ENCODE peak calls at places on chromosomes 4 and X, in nine cellular contexts. One of them, this sample, is unnamed.

GRCh38 chr4:165364452-165365080 is 14.2 kb upstream of the CPE start:
- DNase-seq in progenitor cell of endocrine pancreas: no peak
- DNase-seq in uterus: peak
- DNase-seq in mucosa of descending colon: no peak
- DNase-seq in GM10248: no peak
- DNase-seq in IMR-90: no peak
- DNase-seq in A673: no peak
- DNase-seq in heart left ventricle: no peak
- DNase-seq in WTC11: no peak
- DNase-seq in this sample: no peak

GRCh38 chr4:16952896-16953605 is 54.6 kb upstream of the LDB2 start:
- DNase-seq in progenitor cell of endocrine pancreas: no peak
- DNase-seq in uterus: no peak
- DNase-seq in mucosa of descending colon: no peak
- DNase-seq in GM10248: no peak
- DNase-seq in IMR-90: peak
- DNase-seq in A673: no peak
- DNase-seq in heart left ventricle: no peak
- DNase-seq in WTC11: no peak
- DNase-seq in this sample: no peak

GRCh38 chr4:26022346-26022891 is 108.4 kb downstream of the SMIM20 start:
- DNase-seq in progenitor cell of endocrine pancreas: no peak
- DNase-seq in uterus: no peak
- DNase-seq in mucosa of descending colon: no peak
- DNase-seq in GM10248: no peak
- DNase-seq in IMR-90: peak
- DNase-seq in A673: no peak
- DNase-seq in heart left ventricle: no peak
- DNase-seq in WTC11: no peak
- DNase-seq in this sample: no peak

GRCh38 chr4:53322696-53323095 is 43.2 kb downstream of the SCFD2 start:
- DNase-seq in progenitor cell of endocrine pancreas: no peak
- DNase-seq in uterus: no peak
- DNase-seq in mucosa of descending colon: no peak
- DNase-seq in GM10248: no peak
- DNase-seq in IMR-90: no peak
- DNase-seq in A673: peak
- DNase-seq in heart left ventricle: no peak
- DNase-seq in WTC11: no peak
- DNase-seq in this sample: no peak

GRCh38 chr4:123488916-123489315 is 92.3 kb downstream of the SPRY1 start:
- DNase-seq in progenitor cell of endocrine pancreas: no peak
- DNase-seq in uterus: no peak
- DNase-seq in mucosa of descending colon: no peak
- DNase-seq in GM10248: peak
- DNase-seq in IMR-90: peak
- DNase-seq in A673: peak
- DNase-seq in heart left ventricle: no peak
- DNase-seq in WTC11: no peak
- DNase-seq in this sample: peak

GRCh38 chr4:18369561-18369960 is 348.0 kb upstream of the LCORL start:
- DNase-seq in progenitor cell of endocrine pancreas: no peak
- DNase-seq in uterus: no peak
- DNase-seq in mucosa of descending colon: no peak
- DNase-seq in GM10248: no peak
- DNase-seq in IMR-90: no peak
- DNase-seq in A673: no peak
- DNase-seq in heart left ventricle: no peak
- DNase-seq in WTC11: no peak
- DNase-seq in this sample: no peak

GRCh38 chrX:21509912-21510311 is 135.7 kb downstream of the CNKSR2 start:
- DNase-seq in progenitor cell of endocrine pancreas: no peak
- DNase-seq in uterus: no peak
- DNase-seq in mucosa of descending colon: no peak
- DNase-seq in GM10248: no peak
- DNase-seq in IMR-90: peak
- DNase-seq in A673: peak
- DNase-seq in heart left ventricle: no peak
- DNase-seq in WTC11: no peak
- DNase-seq in this sample: no peak

GRCh38 chr4:110675406-110675805 is 52.5 kb upstream of the PITX2 start:
- DNase-seq in progenitor cell of endocrine pancreas: no peak
- DNase-seq in uterus: no peak
- DNase-seq in mucosa of descending colon: no peak
- DNase-seq in GM10248: no peak
- DNase-seq in IMR-90: no peak
- DNase-seq in A673: no peak
- DNase-seq in heart left ventricle: no peak
- DNase-seq in WTC11: no peak
- DNase-seq in this sample: no peak

GRCh38 chrX:119690921-119691716 is 1.8 kb downstream of the SEPTIN6 start:
- DNase-seq in progenitor cell of endocrine pancreas: no peak
- DNase-seq in uterus: no peak
- DNase-seq in mucosa of descending colon: no peak
- DNase-seq in GM10248: no peak
- DNase-seq in IMR-90: peak
- DNase-seq in A673: peak
- DNase-seq in heart left ventricle: no peak
- DNase-seq in WTC11: no peak
- DNase-seq in this sample: peak

GRCh38 chr4:67393699-67394281 is 151.5 kb downstream of the CENPC start:
- DNase-seq in progenitor cell of endocrine pancreas: no peak
- DNase-seq in uterus: no peak
- DNase-seq in mucosa of descending colon: no peak
- DNase-seq in GM10248: peak
- DNase-seq in IMR-90: peak
- DNase-seq in A673: peak
- DNase-seq in heart left ventricle: no peak
- DNase-seq in WTC11: no peak
- DNase-seq in this sample: peak

GRCh38 chr4:187304131-187304530 is 580.5 kb upstream of the FAT1 start:
- DNase-seq in progenitor cell of endocrine pancreas: no peak
- DNase-seq in uterus: no peak
- DNase-seq in mucosa of descending colon: no peak
- DNase-seq in GM10248: no peak
- DNase-seq in IMR-90: no peak
- DNase-seq in A673: no peak
- DNase-seq in heart left ventricle: no peak
- DNase-seq in WTC11: peak
- DNase-seq in this sample: no peak

GRCh38 chr4:8302331-8302730 is 32.8 kb downstream of the HTRA3 start:
- DNase-seq in progenitor cell of endocrine pancreas: no peak
- DNase-seq in uterus: peak
- DNase-seq in mucosa of descending colon: no peak
- DNase-seq in GM10248: no peak
- DNase-seq in IMR-90: no peak
- DNase-seq in A673: no peak
- DNase-seq in heart left ventricle: no peak
- DNase-seq in WTC11: peak
- DNase-seq in this sample: no peak

GRCh38 chr4:21790437-21791029 is 158.0 kb downstream of the KCNIP4 start:
- DNase-seq in progenitor cell of endocrine pancreas: no peak
- DNase-seq in uterus: no peak
- DNase-seq in mucosa of descending colon: no peak
- DNase-seq in GM10248: peak
- DNase-seq in IMR-90: peak
- DNase-seq in A673: peak
- DNase-seq in heart left ventricle: no peak
- DNase-seq in WTC11: no peak
- DNase-seq in this sample: peak

GRCh38 chrX:11591712-11592351 is 73.9 kb downstream of the ARHGAP6 start:
- DNase-seq in progenitor cell of endocrine pancreas: no peak
- DNase-seq in uterus: no peak
- DNase-seq in mucosa of descending colon: no peak
- DNase-seq in GM10248: no peak
- DNase-seq in IMR-90: no peak
- DNase-seq in A673: peak
- DNase-seq in heart left ventricle: no peak
- DNase-seq in WTC11: no peak
- DNase-seq in this sample: peak

GRCh38 chr4:189117426-189117825 is 823.2 kb upstream of the FRG1 start:
- DNase-seq in progenitor cell of endocrine pancreas: no peak
- DNase-seq in uterus: no peak
- DNase-seq in mucosa of descending colon: no peak
- DNase-seq in GM10248: no peak
- DNase-seq in IMR-90: peak
- DNase-seq in A673: peak
- DNase-seq in heart left ventricle: no peak
- DNase-seq in WTC11: peak
- DNase-seq in this sample: no peak

DNA sequence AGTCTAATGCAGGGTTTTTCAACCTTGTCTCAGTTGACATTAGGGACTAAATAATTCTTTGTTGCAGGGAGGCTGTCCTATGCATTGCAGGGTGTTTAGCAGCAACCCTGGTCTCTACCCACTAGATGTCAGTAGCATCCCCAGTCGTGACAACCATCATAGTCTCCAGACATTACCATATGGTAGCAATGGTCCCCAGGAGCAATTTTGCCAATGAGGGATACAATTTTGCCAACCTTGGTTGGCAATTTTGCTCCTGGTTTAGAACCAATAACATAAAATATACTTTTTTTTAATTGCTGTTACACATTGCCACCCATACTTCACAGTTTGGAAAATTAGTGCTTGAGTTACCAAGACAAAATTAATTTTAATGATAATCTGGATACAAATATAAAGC is 6.0 kb downstream of the EREG start:
- DNase-seq in progenitor cell of endocrine pancreas: peak
- DNase-seq in uterus: no peak
- DNase-seq in mucosa of descending colon: no peak
- DNase-seq in GM10248: peak
- DNase-seq in IMR-90: peak
- DNase-seq in A673: peak
- DNase-seq in heart left ventricle: no peak
- DNase-seq in WTC11: peak
- DNase-seq in this sample: peak
- TF ChIP-seq CTCF in progenitor cell of endocrine pancreas: peak
- TF ChIP-seq CTCF in uterus: no peak
- TF ChIP-seq CTCF in mucosa of descending colon: peak
- TF ChIP-seq CTCF in GM10248: peak
- TF ChIP-seq CTCF in IMR-90: peak
- TF ChIP-seq CTCF in A673: peak
- TF ChIP-seq CTCF in heart left ventricle: peak
- TF ChIP-seq CTCF in WTC11: peak
- TF ChIP-seq CTCF in this sample: peak

DNA sequence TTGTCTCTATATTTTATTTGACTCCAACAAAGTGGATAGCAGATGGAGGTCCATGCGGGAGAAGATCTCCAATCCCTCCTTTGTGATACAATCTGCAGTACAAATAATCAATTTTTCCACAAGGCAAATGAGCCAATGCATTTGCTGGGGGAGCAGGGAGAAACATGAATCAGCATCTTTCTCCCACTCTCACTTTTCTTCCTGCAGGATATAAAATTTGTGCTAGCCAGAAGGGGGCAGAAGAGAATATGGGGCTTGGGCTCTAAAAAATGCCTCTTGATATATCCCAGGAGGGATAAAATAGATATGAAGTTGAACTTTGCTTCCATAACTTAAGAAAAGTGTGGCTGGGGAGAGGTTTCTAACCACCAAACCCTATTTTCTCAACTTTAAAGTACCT is 38.3 kb upstream of the CWH43 start:
- DNase-seq in progenitor cell of endocrine pancreas: no peak
- DNase-seq in uterus: no peak
- DNase-seq in mucosa of descending colon: no peak
- DNase-seq in GM10248: no peak
- DNase-seq in IMR-90: no peak
- DNase-seq in A673: no peak
- DNase-seq in heart left ventricle: no peak
- DNase-seq in WTC11: no peak
- DNase-seq in this sample: no peak
- TF ChIP-seq CTCF in progenitor cell of endocrine pancreas: no peak
- TF ChIP-seq CTCF in uterus: no peak
- TF ChIP-seq CTCF in mucosa of descending colon: no peak
- TF ChIP-seq CTCF in GM10248: no peak
- TF ChIP-seq CTCF in IMR-90: no peak
- TF ChIP-seq CTCF in A673: peak
- TF ChIP-seq CTCF in heart left ventricle: no peak
- TF ChIP-seq CTCF in WTC11: no peak
- TF ChIP-seq CTCF in this sample: no peak

GRCh38 chr4:144574004-144574403 is 72.0 kb upstream of the HHIP start:
- DNase-seq in progenitor cell of endocrine pancreas: no peak
- DNase-seq in uterus: no peak
- DNase-seq in mucosa of descending colon: no peak
- DNase-seq in GM10248: no peak
- DNase-seq in IMR-90: no peak
- DNase-seq in A673: no peak
- DNase-seq in heart left ventricle: no peak
- DNase-seq in WTC11: no peak
- DNase-seq in this sample: peak

GRCh38 chr4:144574509-144574908 is 71.4 kb upstream of the HHIP start:
- DNase-seq in progenitor cell of endocrine pancreas: no peak
- DNase-seq in uterus: no peak
- DNase-seq in mucosa of descending colon: no peak
- DNase-seq in GM10248: no peak
- DNase-seq in IMR-90: no peak
- DNase-seq in A673: no peak
- DNase-seq in heart left ventricle: no peak
- DNase-seq in WTC11: no peak
- DNase-seq in this sample: no peak

GRCh38 chr4:144572660-144573059 is 73.3 kb upstream of the HHIP start:
- DNase-seq in progenitor cell of endocrine pancreas: no peak
- DNase-seq in uterus: no peak
- DNase-seq in mucosa of descending colon: no peak
- DNase-seq in GM10248: no peak
- DNase-seq in IMR-90: no peak
- DNase-seq in A673: no peak
- DNase-seq in heart left ventricle: no peak
- DNase-seq in WTC11: peak
- DNase-seq in this sample: peak

GRCh38 chr4:144578681-144579080 is 67.3 kb upstream of the HHIP start:
- DNase-seq in progenitor cell of endocrine pancreas: no peak
- DNase-seq in uterus: no peak
- DNase-seq in mucosa of descending colon: no peak
- DNase-seq in GM10248: no peak
- DNase-seq in IMR-90: peak
- DNase-seq in A673: no peak
- DNase-seq in heart left ventricle: no peak
- DNase-seq in WTC11: no peak
- DNase-seq in this sample: no peak

DNA sequence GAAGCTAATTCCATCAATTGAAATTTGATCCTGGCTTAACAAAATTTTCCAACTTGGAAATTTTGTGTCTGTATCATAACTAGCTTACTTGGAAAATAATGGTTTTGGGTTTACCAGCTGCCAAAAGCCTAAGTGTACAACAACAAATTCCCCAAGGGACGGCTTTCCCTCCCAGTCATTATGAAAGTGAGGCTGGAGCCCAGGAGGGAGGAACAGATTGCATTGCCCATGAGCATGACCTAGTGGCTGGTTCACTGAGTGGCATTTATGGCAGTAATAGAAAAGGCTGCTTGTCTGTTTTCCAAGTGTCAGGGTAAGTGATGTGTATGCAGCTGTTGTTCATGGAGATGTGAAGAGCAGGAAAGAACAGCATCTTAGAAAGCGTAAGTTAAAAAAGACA is 70.8 kb upstream of the HHIP start:
- DNase-seq in progenitor cell of endocrine pancreas: no peak
- DNase-seq in uterus: no peak
- DNase-seq in mucosa of descending colon: no peak
- DNase-seq in GM10248: no peak
- DNase-seq in IMR-90: no peak
- DNase-seq in A673: peak
- DNase-seq in heart left ventricle: no peak
- DNase-seq in WTC11: no peak
- DNase-seq in this sample: peak
- TF ChIP-seq CTCF in progenitor cell of endocrine pancreas: no peak
- TF ChIP-seq CTCF in uterus: no peak
- TF ChIP-seq CTCF in mucosa of descending colon: no peak
- TF ChIP-seq CTCF in GM10248: peak
- TF ChIP-seq CTCF in IMR-90: no peak
- TF ChIP-seq CTCF in A673: peak
- TF ChIP-seq CTCF in heart left ventricle: no peak
- TF ChIP-seq CTCF in WTC11: no peak
- TF ChIP-seq CTCF in this sample: peak

GRCh38 chr4:182862166-182862875 is 54.9 kb downstream of the DCTD start:
- DNase-seq in progenitor cell of endocrine pancreas: no peak
- DNase-seq in uterus: no peak
- DNase-seq in mucosa of descending colon: no peak
- DNase-seq in GM10248: no peak
- DNase-seq in IMR-90: no peak
- DNase-seq in A673: no peak
- DNase-seq in heart left ventricle: no peak
- DNase-seq in WTC11: peak
- DNase-seq in this sample: no peak
- TF ChIP-seq CTCF in progenitor cell of endocrine pancreas: peak
- TF ChIP-seq CTCF in uterus: no peak
- TF ChIP-seq CTCF in mucosa of descending colon: no peak
- TF ChIP-seq CTCF in GM10248: no peak
- TF ChIP-seq CTCF in IMR-90: no peak
- TF ChIP-seq CTCF in A673: no peak
- TF ChIP-seq CTCF in heart left ventricle: no peak
- TF ChIP-seq CTCF in WTC11: no peak
- TF ChIP-seq CTCF in this sample: peak

This sample was measured in GM12865.